ENCODE peak calls at places on chromosomes 5 and 9, in six cellular contexts. C is left ventricle myocardium inferior; S is HTR-8/SVneo; Z is pulmonary artery endothelial cell; J is activated T-helper 9 cell treated with anti-CD3 and anti-CD28 coated beads, Interleukin-2, amount 50 U/mL, for 16 hours; E is amniotic stem cell. V is an unnamed sample.

GRCh38 chr9:79686381-79687130 is 114.8 kb downstream of the TLE4 start:
- DNase-seq in E (no peak), C (no peak), J (no peak), Z (no peak), S (peak; percentile 29), V (no peak)

GRCh38 chr9:104826109-104826775 is 62.3 kb downstream of the NIPSNAP3B start:
- DNase-seq in Z (no peak), J (no peak), S (no peak), E (no peak), C (no peak), V (no peak)

GRCh38 chr5:64895748-64896147 is 127.0 kb downstream of the CWC27 start:
- DNase-seq in Z (no peak), J (no peak), C (no peak), S (no peak), E (no peak), V (no peak)

GRCh38 chr9:12972608-12973589 is 198.1 kb downstream of the LURAP1L start:
- DNase-seq in C (peak; percentile 29), J (no peak), E (no peak), Z (no peak), S (no peak), V (no peak)

GRCh38 chr9:76223749-76224340 is 170.4 kb downstream of the RFK start:
- DNase-seq in S (no peak), C (no peak), J (no peak), Z (no peak), E (no peak), V (no peak)

GRCh38 chr9:127520941-127521918 is 69.9 kb downstream of the LRSAM1 start:
- DNase-seq in Z (peak; percentile 78), S (peak; percentile 67), C (no peak), E (no peak), J (no peak), V (no peak)

GRCh38 chr5:132227485-132228240 is at the start of gene P4HA2:
- DNase-seq in S (peak; percentile 81), E (peak; percentile 56), C (peak; percentile 87), J (peak; percentile 19), Z (no peak), V (peak; percentile 96)

GRCh38 chr5:133844836-133845235 is 123.6 kb downstream of the C5orf15 start:
- DNase-seq in E (no peak), Z (no peak), C (no peak), S (no peak), J (no peak), V (no peak)

GRCh38 chr5:80153586-80154126 is 102.2 kb downstream of the SERINC5 start:
- DNase-seq in E (no peak), C (no peak), Z (no peak), S (no peak), J (no peak), V (no peak)

GRCh38 chr5:134396274-134396673 is 15.4 kb downstream of the CDKN2AIPNL start:
- DNase-seq in J (no peak), Z (no peak), S (no peak), E (no peak), C (no peak), V (no peak)

GRCh38 chr9:113187935-113188595 is 33.0 kb downstream of the FKBP15 start:
- DNase-seq in S (peak; percentile 79), E (peak; percentile 75), C (peak; percentile 17), Z (peak; percentile 20), J (no peak), V (no peak)

GRCh38 chr5:39934830-39935229 is 510.1 kb upstream of the DAB2 start:
- DNase-seq in C (no peak), E (no peak), S (no peak), J (no peak), Z (no peak), V (no peak)